ENCODE peak calls at places on chromosomes 4 and X, in ten cellular contexts. Q, Y, J, M, A, L, R, O, P and N are unnamed samples.

GRCh38 chr4:127601029-127601428 is 31.7 kb upstream of the INTU start:
- DNase-seq in J (no peak), L (no peak), Q (peak), M (no peak), P (no peak), A (peak), R (no peak), O (peak), Y (peak), N (peak)

GRCh38 chrX:72080150-72080549 is 51.6 kb downstream of the RTL5 start:
- DNase-seq in Q (no peak), O (no peak), J (no peak), P (no peak), A (no peak), M (no peak), Y (no peak), L (no peak), R (no peak), N (no peak)

GRCh38 chr4:16222957-16223527 is 3.2 kb downstream of the TAPT1 start:
- DNase-seq in O (no peak), P (no peak), Y (no peak), M (no peak), R (no peak), Q (no peak), J (no peak), L (no peak), A (no peak), N (no peak)

GRCh38 chr4:47882228-47882627 is 32.2 kb downstream of the NFXL1 start:
- DNase-seq in O (no peak), Y (no peak), P (no peak), A (no peak), L (no peak), Q (no peak), J (no peak), M (no peak), R (no peak), N (no peak)

GRCh38 chr4:119585771-119586170 is 42.8 kb downstream of the PDE5A start:
- DNase-seq in R (no peak), M (no peak), J (no peak), A (peak), Q (peak), L (no peak), Y (peak), O (no peak), P (no peak), N (no peak)

GRCh38 chrX:39174761-39175417 is 373.6 kb downstream of the MID1IP1 start:
- DNase-seq in J (no peak), O (no peak), L (no peak), R (no peak), P (no peak), M (no peak), A (no peak), Q (no peak), Y (peak), N (peak)

GRCh38 chr4:55868691-55869090 is 15.2 kb downstream of the EXOC1 start:
- DNase-seq in Q (peak), J (no peak), O (no peak), A (no peak), Y (no peak), L (no peak), M (no peak), R (no peak), P (no peak), N (no peak)

GRCh38 chr4:21856301-21856700 is 92.3 kb downstream of the KCNIP4 start:
- DNase-seq in A (no peak), O (no peak), M (no peak), L (no peak), R (no peak), Y (no peak), P (no peak), Q (no peak), J (no peak), N (no peak)

DNA sequence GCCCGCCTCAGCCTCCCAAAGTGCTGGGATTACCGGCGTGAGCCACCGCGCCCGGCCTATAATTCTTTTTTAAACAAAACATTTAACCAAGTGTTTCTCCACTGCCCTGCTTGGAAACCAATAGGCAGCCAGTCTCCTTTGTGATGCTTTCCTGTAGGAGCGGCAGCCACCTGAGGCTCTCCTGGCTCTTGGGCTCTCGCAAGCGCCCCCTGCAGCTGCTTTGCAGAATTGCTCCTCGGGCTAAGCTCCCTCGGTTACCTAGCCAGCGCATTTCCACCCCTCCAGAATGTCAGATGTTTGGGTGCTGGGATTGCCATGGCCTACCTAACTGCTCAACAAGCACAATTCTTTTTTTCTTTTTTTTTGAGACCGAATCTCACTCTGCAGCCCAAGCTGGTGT is 7.7 kb downstream of the S100P start:
- DNase-seq in O (no peak), L (no peak), Y (no peak), R (no peak), J (peak), P (no peak), A (no peak), Q (no peak), M (no peak), N (no peak)
- TF ChIP-seq CTCF in O (peak), L (peak), Y (peak), R (peak), J (peak), P (peak), A (peak), Q (no peak), M (no peak), N (peak)

DNA sequence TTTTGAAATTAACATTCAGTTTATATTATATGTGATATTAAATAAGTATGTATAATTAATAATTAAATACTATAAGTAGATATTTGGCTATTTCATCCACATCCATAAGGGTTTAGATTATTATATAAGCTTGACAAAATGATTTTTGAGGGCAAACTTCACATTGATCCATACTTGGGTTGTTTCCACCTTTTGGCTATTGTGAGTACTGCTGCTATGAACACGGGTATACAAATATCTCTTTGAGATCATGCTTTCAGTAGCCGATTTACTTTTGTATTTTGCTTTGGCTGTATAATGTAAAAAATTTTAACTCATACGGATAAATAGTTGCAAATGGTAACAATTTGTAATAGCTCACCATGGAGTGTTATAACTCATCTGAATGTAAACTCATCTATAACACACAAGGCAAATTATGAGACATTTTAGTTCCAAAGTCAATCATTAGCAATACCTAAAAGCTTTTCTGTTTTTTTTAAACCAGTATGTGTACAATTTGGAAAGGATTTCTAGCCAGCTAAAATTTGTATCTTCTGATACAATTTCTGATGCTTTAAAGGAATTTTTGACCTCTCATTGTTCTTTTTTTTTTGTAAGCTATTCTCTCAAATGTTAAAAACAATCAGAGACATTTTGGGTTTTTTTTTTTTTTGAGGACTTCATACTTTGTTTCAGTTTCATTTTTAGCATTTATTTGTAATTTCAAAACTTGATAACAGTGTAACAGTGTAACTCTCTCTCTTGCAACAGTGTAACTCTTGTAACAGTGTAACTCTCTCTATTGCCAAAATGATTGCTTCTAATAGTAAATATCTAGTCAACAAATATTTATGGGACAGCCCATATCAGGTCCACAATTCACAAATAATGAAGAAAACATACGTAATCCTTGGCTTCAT is 51.8 kb upstream of the ARX start:
- DNase-seq in Q (no peak), O (no peak), J (no peak), L (no peak), Y (no peak), A (no peak), R (no peak), P (no peak), M (no peak), N (no peak)
- TF ChIP-seq CTCF in Q (no peak), O (no peak), J (peak), L (peak), Y (no peak), A (no peak), R (no peak), P (no peak), M (no peak), N (no peak)

GRCh38 chrX:47849776-47850175 is 13.1 kb downstream of the ZNF81 start:
- DNase-seq in Y (peak), J (no peak), P (no peak), A (no peak), M (no peak), R (peak), L (no peak), O (no peak), Q (no peak), N (no peak)

GRCh38 chrX:47859686-47860085 is 23.0 kb downstream of the ZNF81 start:
- DNase-seq in Y (no peak), Q (no peak), A (no peak), J (no peak), R (no peak), L (no peak), M (no peak), O (no peak), P (no peak), N (no peak)

GRCh38 chrX:47854474-47854873 is 17.8 kb downstream of the ZNF81 start:
- DNase-seq in J (peak), P (peak), Q (no peak), A (peak), Y (peak), O (peak), M (peak), R (peak), L (no peak), N (peak)
- TF ChIP-seq CTCF in J (peak), P (peak), Q (peak), A (peak), Y (peak), O (peak), M (peak), R (peak), L (peak), N (peak)

GRCh38 chrX:41478397-41478911 is 31.3 kb downstream of the NYX start:
- DNase-seq in R (no peak), A (no peak), O (no peak), Y (no peak), M (no peak), Q (no peak), P (no peak), J (no peak), L (no peak), N (no peak)

GRCh38 chrX:41480508-41481260 is 33.5 kb downstream of the NYX start:
- DNase-seq in P (no peak), M (no peak), A (no peak), Y (no peak), R (no peak), J (no peak), O (no peak), L (no peak), Q (no peak), N (no peak)

GRCh38 chrX:41482153-41482850 is 35.2 kb downstream of the NYX start:
- DNase-seq in L (no peak), M (no peak), A (peak), Q (no peak), P (no peak), R (no peak), J (no peak), O (peak), Y (peak), N (peak)

GRCh38 chrX:41475611-41476241 is 28.6 kb downstream of the NYX start:
- DNase-seq in P (no peak), O (no peak), A (no peak), Q (no peak), Y (no peak), J (peak), M (no peak), R (no peak), L (no peak), N (no peak)

GRCh38 chrX:41481264-41482109 is 34.3 kb downstream of the NYX start:
- DNase-seq in Q (no peak), A (peak), O (no peak), R (peak), M (no peak), J (peak), P (no peak), L (no peak), Y (peak), N (peak)
- TF ChIP-seq CTCF in Q (peak), A (peak), O (peak), R (peak), M (no peak), J (peak), P (peak), L (peak), Y (peak), N (peak)

DNA sequence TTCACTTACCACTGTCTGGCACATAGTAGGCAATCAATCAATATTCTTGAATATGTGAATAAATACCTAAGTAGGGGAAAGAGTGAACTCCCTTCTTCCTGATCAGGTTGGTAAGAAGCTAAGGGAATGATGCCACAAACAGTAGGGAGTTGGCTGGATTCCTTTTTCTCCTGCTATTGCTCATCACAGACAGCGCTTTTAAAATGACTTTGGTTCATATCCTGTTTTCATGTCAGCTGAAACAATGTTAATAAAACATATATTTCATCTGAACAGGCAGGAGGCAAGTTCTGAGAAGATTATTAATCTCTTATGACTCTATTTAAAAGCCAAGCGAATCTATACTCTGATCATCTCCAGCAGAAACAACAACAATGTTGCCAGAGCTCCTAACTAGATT is 99.2 kb downstream of the NSUN7 start:
- DNase-seq in J (no peak), Y (peak), Q (peak), A (peak), R (no peak), M (no peak), P (no peak), L (no peak), O (peak), N (no peak)
- TF ChIP-seq CTCF in J (no peak), Y (no peak), Q (no peak), A (no peak), R (no peak), M (no peak), P (no peak), L (no peak), O (no peak), N (no peak)

GRCh38 chrX:140697618-140698017 is 11.9 kb upstream of the LINC00632 start:
- DNase-seq in Y (no peak), O (no peak), L (no peak), M (no peak), J (no peak), P (no peak), A (no peak), Q (no peak), R (no peak), N (no peak)

GRCh38 chrX:140701480-140701879 is 8.1 kb upstream of the LINC00632 start:
- DNase-seq in O (peak), Q (peak), P (no peak), J (no peak), R (no peak), Y (peak), A (peak), M (no peak), L (no peak), N (peak)
- TF ChIP-seq CTCF in O (peak), Q (peak), P (peak), J (peak), R (peak), Y (peak), A (peak), M (no peak), L (peak), N (peak)

GRCh38 chrX:21758488-21758887 is 572 bp upstream of the SMPX start:
- DNase-seq in Y (no peak), P (no peak), M (no peak), O (no peak), L (no peak), A (no peak), J (no peak), R (no peak), Q (no peak), N (no peak)
- TF ChIP-seq CTCF in Y (no peak), P (peak), M (no peak), O (no peak), L (no peak), A (no peak), J (peak), R (no peak), Q (no peak), N (no peak)

DNA sequence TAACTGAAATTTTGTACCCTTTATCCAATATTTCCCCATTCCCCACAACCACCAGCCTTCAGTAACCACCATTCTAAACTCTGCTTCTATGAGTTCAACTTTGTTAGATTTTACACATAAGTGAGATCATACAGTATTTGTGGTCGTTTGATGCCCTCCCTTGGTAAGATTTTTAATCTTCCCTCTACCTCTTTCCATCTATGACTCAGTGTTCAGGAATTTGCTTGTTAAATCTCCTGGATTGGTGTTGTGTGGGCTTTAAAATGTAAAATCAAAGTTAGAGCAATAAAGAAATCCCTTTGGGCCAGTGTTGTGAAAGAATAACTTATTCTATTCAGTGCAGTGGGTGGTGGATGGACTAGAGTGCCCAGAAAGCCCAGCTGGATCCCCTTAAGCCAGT is 37.4 kb downstream of the SLC16A2 start:
- DNase-seq in Y (peak), M (no peak), A (peak), L (no peak), P (no peak), O (peak), J (no peak), R (no peak), Q (peak), N (peak)
- TF ChIP-seq CTCF in Y (no peak), M (no peak), A (no peak), L (no peak), P (no peak), O (no peak), J (no peak), R (no peak), Q (no peak), N (peak)

DNA sequence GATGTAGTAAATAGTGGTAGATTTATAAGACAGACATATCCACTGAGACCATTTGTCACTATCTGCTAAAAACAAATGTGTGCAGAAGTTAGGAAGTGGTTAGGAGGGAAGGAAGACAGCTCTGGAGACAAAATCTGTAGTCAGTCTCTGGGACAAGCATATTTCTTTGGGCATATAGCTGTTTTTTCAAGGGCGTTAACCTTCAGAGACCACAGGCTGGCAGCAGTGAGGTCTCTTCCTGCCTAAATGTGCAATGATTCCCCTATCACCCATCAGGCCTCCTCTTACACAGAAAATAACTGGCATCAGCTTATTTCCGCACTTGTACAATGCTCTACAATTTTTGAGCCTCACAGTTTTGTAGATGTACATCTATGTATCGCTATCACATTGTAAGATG is 6.5 kb downstream of the TMEM150C start:
- DNase-seq in R (peak), Q (no peak), M (no peak), L (no peak), J (no peak), A (no peak), P (no peak), O (peak), Y (no peak), N (peak)
- TF ChIP-seq CTCF in R (peak), Q (no peak), M (no peak), L (peak), J (peak), A (no peak), P (no peak), O (peak), Y (peak), N (no peak)

DNA sequence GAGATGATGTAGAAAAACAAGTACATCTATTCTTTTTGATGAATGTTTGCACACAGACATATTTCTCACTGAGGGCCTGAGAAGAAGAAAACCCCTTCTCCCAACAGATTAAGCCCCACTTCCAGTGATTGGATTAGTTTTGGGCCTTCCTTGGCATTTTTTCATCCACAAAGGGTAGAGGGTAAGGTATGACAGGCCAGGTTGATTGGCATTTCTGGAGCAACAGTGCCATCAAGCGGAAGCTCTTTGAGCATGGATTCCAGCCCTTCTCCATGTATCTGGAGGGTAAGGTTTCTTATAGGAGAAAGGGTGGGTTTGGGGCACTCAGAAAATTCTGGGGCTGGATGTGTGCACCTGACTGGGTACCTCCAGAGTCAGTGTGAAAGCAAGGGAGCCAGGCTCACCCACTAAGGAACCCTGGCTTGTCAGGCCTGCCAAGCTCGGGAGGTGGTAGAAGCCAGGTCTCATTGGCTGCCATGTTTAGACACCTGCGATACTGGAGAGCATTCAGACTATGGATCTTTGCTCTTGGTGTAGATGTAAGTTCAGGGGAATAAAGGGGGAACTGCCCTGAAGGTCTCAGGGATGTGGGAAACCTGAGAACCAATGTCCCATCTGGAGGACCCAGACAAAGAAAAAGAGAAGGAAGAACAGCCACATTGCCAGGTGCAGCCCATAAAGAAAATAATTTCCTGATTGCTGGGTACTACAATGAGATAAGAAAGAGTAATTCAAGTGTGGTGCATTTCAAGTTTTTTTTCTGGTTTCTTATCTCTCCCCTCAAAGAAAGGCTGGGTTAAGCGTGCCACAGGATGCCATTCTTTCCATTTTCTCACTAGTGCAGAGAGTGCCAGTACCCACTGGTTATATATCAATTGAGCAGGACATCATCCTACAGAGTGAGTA is 222.3 kb upstream of the AGTR2 start:
- DNase-seq in M (peak), L (no peak), O (no peak), A (no peak), Q (no peak), Y (no peak), J (no peak), P (no peak), R (no peak), N (peak)
- TF ChIP-seq CTCF in M (no peak), L (no peak), O (no peak), A (no peak), Q (no peak), Y (no peak), J (peak), P (no peak), R (no peak), N (peak)